ENCODE peak calls at places on chromosomes 12 and 14, in seven cellular contexts. D, L, V, X, Y, O and G are unnamed samples.

GRCh38 chr14:98819132-98819866 is 452.7 kb downstream of the BCL11B start:
- DNase-seq in D (peak), L (no peak), V (no peak), X (peak), Y (no peak), O (no peak), G (no peak)

GRCh38 chr12:71846322-71846940 is 6.9 kb downstream of the TBC1D15 start:
- DNase-seq in D (no peak), L (peak), V (no peak), X (peak), Y (peak), O (no peak), G (no peak)

GRCh38 chr12:6827982-6828670 is at the start of gene P3H3:
- DNase-seq in D (peak), L (peak), V (no peak), X (peak), Y (no peak), O (no peak), G (no peak)

GRCh38 chr12:42129595-42130204 is 15.0 kb downstream of the GXYLT1 start:
- DNase-seq in D (peak), L (peak), V (no peak), X (peak), Y (peak), O (peak), G (peak)

GRCh38 chr14:75175677-75176141 is 703 bp downstream of the TMED10 start:
- DNase-seq in D (no peak), L (no peak), V (no peak), X (no peak), Y (peak), O (no peak), G (no peak)

GRCh38 chr12:116384629-116385485 is 107.4 kb upstream of the MED13L start:
- DNase-seq in D (no peak), L (peak), V (peak), X (peak), Y (no peak), O (peak), G (no peak)

GRCh38 chr12:110741371-110741770 is 1.3 kb downstream of the PPP1CC start:
- DNase-seq in D (no peak), L (no peak), V (no peak), X (no peak), Y (no peak), O (peak), G (peak)

GRCh38 chr14:92959761-92960680 is 37.1 kb downstream of the CHGA start:
- DNase-seq in D (peak), L (no peak), V (no peak), X (no peak), Y (no peak), O (no peak), G (no peak)

GRCh38 chr14:20429801-20430669 is 5.9 kb downstream of the KLHL33 start:
- DNase-seq in D (peak), L (no peak), V (no peak), X (no peak), Y (no peak), O (no peak), G (peak)

GRCh38 chr12:11773889-11774677 is 124.6 kb downstream of the ETV6 start:
- DNase-seq in D (no peak), L (no peak), V (no peak), X (no peak), Y (no peak), O (peak), G (no peak)

GRCh38 chr12:54217774-54218221 is 29.0 kb upstream of the SMUG1 start:
- DNase-seq in D (peak), L (no peak), V (peak), X (peak), Y (no peak), O (no peak), G (peak)